ENCODE peak calls at places on chromosomes 11 and 22, in four cellular contexts. One of them, this sample, is unnamed.

GRCh38 chr11:45754261-45754709 is 50.7 kb upstream of the SLC35C1 start:
- DNase-seq in K562: no peak
- DNase-seq in A549: no peak
- DNase-seq in HepG2: peak
- DNase-seq in this sample: no peak

GRCh38 chr11:44726278-44727113 is at the start of gene TSPAN18:
- DNase-seq in HepG2: no peak
- DNase-seq in K562: peak
- DNase-seq in A549: no peak
- DNase-seq in this sample: peak

GRCh38 chr22:24474221-24474620 is 20.9 kb upstream of the UPB1 start:
- DNase-seq in A549: no peak
- DNase-seq in K562: no peak
- DNase-seq in HepG2: peak
- DNase-seq in this sample: no peak

GRCh38 chr22:48342732-48343131 is 1484.9 kb downstream of the BRD1 start:
- DNase-seq in HepG2: no peak
- DNase-seq in A549: no peak
- DNase-seq in K562: no peak
- DNase-seq in this sample: no peak

GRCh38 chr11:40295466-40295865 is 1164.0 kb downstream of the LRRC4C start:
- DNase-seq in HepG2: no peak
- DNase-seq in A549: no peak
- DNase-seq in K562: no peak
- DNase-seq in this sample: no peak

GRCh38 chr11:103798029-103798428 is 238.4 kb upstream of the DDI1 start:
- DNase-seq in HepG2: no peak
- DNase-seq in A549: no peak
- DNase-seq in K562: no peak
- DNase-seq in this sample: no peak

GRCh38 chr11:68040121-68040956 is 1.5 kb downstream of the TCIRG1 start:
- DNase-seq in K562: peak
- DNase-seq in HepG2: peak
- DNase-seq in A549: peak
- DNase-seq in this sample: peak

GRCh38 chr11:44711772-44712608 is 14.8 kb upstream of the TSPAN18 start:
- DNase-seq in K562: no peak
- DNase-seq in A549: no peak
- DNase-seq in HepG2: no peak
- DNase-seq in this sample: peak

DNA sequence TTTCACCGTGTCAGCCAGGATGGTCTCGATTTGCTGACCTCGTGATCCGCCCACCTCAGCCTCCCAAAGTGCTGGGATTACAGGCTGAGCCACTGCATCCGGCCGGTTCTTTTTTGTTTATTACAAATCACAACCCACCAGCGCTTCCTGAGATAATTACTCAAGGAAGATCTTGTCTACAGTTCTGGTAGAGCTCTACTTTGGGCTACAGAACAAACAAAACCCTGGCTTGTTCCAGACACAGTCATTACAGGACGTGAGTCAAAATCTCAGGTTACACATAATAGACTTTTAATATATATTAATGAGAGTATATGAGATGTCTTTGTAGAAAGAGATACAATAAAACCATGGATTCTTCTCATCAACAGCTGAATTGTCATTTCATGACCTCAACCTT is 42.8 kb upstream of the NUP50 start:
- DNase-seq in HepG2: no peak
- DNase-seq in A549: no peak
- DNase-seq in K562: no peak
- DNase-seq in this sample: no peak
- TF ChIP-seq JUN in HepG2: no peak
- TF ChIP-seq JUN in A549: no peak
- TF ChIP-seq JUN in K562: no peak
- TF ChIP-seq JUN in this sample: no peak

GRCh38 chr22:23402275-23403151 is 177.6 kb downstream of the IGLL1 start:
- DNase-seq in A549: peak
- DNase-seq in K562: peak
- DNase-seq in HepG2: peak
- DNase-seq in this sample: peak
- TF ChIP-seq RFX5 in A549: no peak
- TF ChIP-seq RFX5 in K562: no peak
- TF ChIP-seq RFX5 in HepG2: no peak
- TF ChIP-seq RFX5 in this sample: no peak

GRCh38 chr11:72354356-72355115 is 79.8 kb downstream of the CLPB start:
- DNase-seq in K562: no peak
- DNase-seq in HepG2: no peak
- DNase-seq in A549: peak
- DNase-seq in this sample: no peak

GRCh38 chr11:72350752-72351151 is 83.6 kb downstream of the CLPB start:
- DNase-seq in HepG2: no peak
- DNase-seq in A549: no peak
- DNase-seq in K562: no peak
- DNase-seq in this sample: no peak

GRCh38 chr11:72349616-72350218 is 84.6 kb downstream of the CLPB start:
- DNase-seq in HepG2: no peak
- DNase-seq in K562: peak
- DNase-seq in A549: no peak
- DNase-seq in this sample: no peak

GRCh38 chr11:72353861-72354260 is 80.5 kb downstream of the CLPB start:
- DNase-seq in A549: no peak
- DNase-seq in K562: no peak
- DNase-seq in HepG2: peak
- DNase-seq in this sample: peak

GRCh38 chr11:72352859-72353551 is 81.3 kb downstream of the CLPB start:
- DNase-seq in K562: peak
- DNase-seq in A549: no peak
- DNase-seq in HepG2: no peak
- DNase-seq in this sample: no peak
- TF ChIP-seq JUN in K562: no peak
- TF ChIP-seq JUN in A549: no peak
- TF ChIP-seq JUN in HepG2: no peak
- TF ChIP-seq JUN in this sample: no peak

DNA sequence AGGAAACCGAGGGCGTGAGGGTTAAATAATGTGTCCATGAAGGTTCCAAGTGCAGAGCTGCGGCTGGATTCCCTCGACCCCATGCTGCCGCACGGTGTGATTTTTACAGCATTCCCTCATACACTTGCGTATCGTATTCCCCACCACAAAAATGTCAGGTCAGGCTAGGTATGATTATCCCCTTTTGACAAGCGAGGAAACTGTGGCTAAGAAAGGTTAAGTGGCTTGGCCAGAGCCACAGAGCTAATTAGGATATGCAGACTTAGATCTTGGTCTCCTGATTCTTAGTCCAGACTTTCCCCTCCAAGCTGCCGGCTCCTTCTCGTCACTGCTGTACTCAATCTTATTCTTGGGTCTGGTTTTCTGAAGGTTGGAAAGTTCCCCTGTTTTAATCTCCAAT is 176.5 kb downstream of the ADAMTS15 start:
- DNase-seq in K562: no peak
- DNase-seq in HepG2: no peak
- DNase-seq in A549: no peak
- DNase-seq in this sample: no peak
- TF ChIP-seq RFX5 in K562: no peak
- TF ChIP-seq RFX5 in HepG2: no peak
- TF ChIP-seq RFX5 in A549: no peak
- TF ChIP-seq RFX5 in this sample: no peak

GRCh38 chr11:119048644-119049043 is 8.4 kb downstream of the HYOU1 start:
- DNase-seq in HepG2: no peak
- DNase-seq in A549: no peak
- DNase-seq in K562: no peak
- DNase-seq in this sample: no peak

GRCh38 chr11:119049081-119049480 is 7.9 kb downstream of the HYOU1 start:
- DNase-seq in K562: no peak
- DNase-seq in HepG2: no peak
- DNase-seq in A549: no peak
- DNase-seq in this sample: no peak

GRCh38 chr11:119052163-119052814 is 4.7 kb downstream of the HYOU1 start:
- DNase-seq in A549: no peak
- DNase-seq in K562: no peak
- DNase-seq in HepG2: no peak
- DNase-seq in this sample: no peak

GRCh38 chr11:119054418-119054817 is 2.6 kb downstream of the HYOU1 start:
- DNase-seq in A549: no peak
- DNase-seq in HepG2: no peak
- DNase-seq in K562: no peak
- DNase-seq in this sample: no peak

GRCh38 chr11:119051440-119052162 is 5.4 kb downstream of the HYOU1 start:
- DNase-seq in A549: no peak
- DNase-seq in HepG2: no peak
- DNase-seq in K562: no peak
- DNase-seq in this sample: no peak
- TF ChIP-seq JUN in A549: no peak
- TF ChIP-seq JUN in HepG2: no peak
- TF ChIP-seq JUN in K562: no peak
- TF ChIP-seq JUN in this sample: no peak

GRCh38 chr11:37788141-37788877 is 1190.3 kb upstream of the RAG2 start:
- DNase-seq in HepG2: no peak
- DNase-seq in K562: no peak
- DNase-seq in A549: no peak
- DNase-seq in this sample: no peak
- TF ChIP-seq RFX5 in HepG2: no peak
- TF ChIP-seq RFX5 in K562: no peak
- TF ChIP-seq RFX5 in A549: no peak
- TF ChIP-seq RFX5 in this sample: no peak

GRCh38 chr22:46036558-46037408 is 59.8 kb upstream of the WNT7B start:
- DNase-seq in A549: peak
- DNase-seq in HepG2: peak
- DNase-seq in K562: peak
- DNase-seq in this sample: no peak

GRCh38 chr22:46038174-46038487 is 61.2 kb upstream of the WNT7B start:
- DNase-seq in K562: no peak
- DNase-seq in A549: no peak
- DNase-seq in HepG2: no peak
- DNase-seq in this sample: no peak

GRCh38 chr22:46039531-46039930 is 62.6 kb upstream of the WNT7B start:
- DNase-seq in HepG2: no peak
- DNase-seq in A549: no peak
- DNase-seq in K562: no peak
- DNase-seq in this sample: no peak

GRCh38 chr22:46040471-46041465 is 63.8 kb upstream of the WNT7B start:
- DNase-seq in HepG2: no peak
- DNase-seq in A549: no peak
- DNase-seq in K562: no peak
- DNase-seq in this sample: no peak

GRCh38 chr22:46038516-46039430 is 61.8 kb upstream of the WNT7B start:
- DNase-seq in A549: no peak
- DNase-seq in K562: no peak
- DNase-seq in HepG2: no peak
- DNase-seq in this sample: no peak
- TF ChIP-seq JUN in A549: no peak
- TF ChIP-seq JUN in K562: no peak
- TF ChIP-seq JUN in HepG2: no peak
- TF ChIP-seq JUN in this sample: no peak

DNA sequence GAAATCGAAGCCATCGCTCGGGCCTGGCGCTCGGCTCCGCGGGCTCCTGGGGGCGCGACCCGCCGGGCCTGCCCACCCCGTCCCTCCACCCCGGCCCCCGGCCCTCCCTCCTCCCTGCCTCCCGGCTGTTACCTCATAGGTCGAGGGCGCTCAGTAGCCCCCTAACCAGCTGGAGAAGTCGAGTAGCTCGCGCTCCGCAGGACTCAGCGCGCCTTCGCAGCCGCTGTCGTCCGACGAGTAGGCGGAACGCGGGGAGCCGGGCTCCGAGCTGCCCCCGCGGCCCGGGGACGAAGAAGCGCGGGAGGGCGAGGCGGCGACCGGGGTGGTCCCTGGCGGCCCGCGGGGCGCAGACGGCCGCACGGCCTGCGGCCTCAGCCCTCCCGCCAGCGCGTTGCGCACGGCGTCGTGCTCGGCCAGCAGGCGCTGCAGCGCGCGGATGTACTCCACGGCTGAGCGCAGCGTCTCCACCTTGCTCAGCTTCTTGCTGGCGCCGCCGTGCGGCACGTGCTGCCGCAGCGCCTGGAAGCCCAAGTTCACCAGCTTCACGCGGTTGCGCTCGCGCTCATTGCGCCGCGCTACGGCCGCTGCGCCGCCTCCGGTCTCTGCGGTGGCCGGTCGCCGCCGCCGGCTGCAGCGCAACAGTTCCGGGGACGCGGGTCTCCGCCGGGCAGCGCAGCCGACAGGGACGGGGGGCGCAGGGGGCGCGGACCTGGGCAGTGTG is 627 bp downstream of the ASCL2 start:
- DNase-seq in A549: peak
- DNase-seq in K562: peak
- DNase-seq in HepG2: no peak
- DNase-seq in this sample: peak
- TF ChIP-seq RFX5 in A549: no peak
- TF ChIP-seq RFX5 in K562: no peak
- TF ChIP-seq RFX5 in HepG2: no peak
- TF ChIP-seq RFX5 in this sample: no peak

DNA sequence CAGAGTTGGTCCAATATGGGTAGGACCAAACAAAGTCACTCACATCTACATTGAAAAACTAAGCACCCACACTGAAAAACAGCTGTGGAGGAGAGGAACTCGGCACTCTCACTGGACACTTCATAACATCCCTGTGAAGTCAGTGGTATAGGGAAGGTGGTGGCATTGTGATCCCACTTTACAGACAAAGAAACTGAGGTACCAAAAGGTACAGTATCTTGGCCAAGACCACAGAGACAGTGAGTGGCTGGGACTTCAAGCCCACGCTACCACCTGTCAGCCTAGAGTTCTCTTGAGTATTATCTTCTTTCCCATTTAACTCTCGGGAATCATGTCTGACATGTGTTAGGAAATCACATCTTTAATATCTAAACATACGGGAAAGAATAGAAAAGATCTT is 61.9 kb downstream of the SYN3 start:
- DNase-seq in HepG2: no peak
- DNase-seq in A549: no peak
- DNase-seq in K562: no peak
- DNase-seq in this sample: no peak
- TF ChIP-seq JUN in HepG2: no peak
- TF ChIP-seq JUN in A549: no peak
- TF ChIP-seq JUN in K562: no peak
- TF ChIP-seq JUN in this sample: no peak

This sample was measured in H1.